ENCODE peak calls at places on chromosomes 7 and 10, in nine cellular contexts. F, V, S, D, E, C, R, I and W are unnamed samples.
A peak's percentile ranks its signal among the peaks of the same experiment; 100 is the strongest.

GRCh38 chr7:129468087-129468486 is 33.9 kb downstream of the STRIP2 start:
- DNase-seq in F (no peak), V (peak; percentile 83), S (no peak), D (no peak), E (peak; percentile 34), C (no peak), R (no peak), I (no peak), W (no peak)

GRCh38 chr10:89163265-89163995 is 43.7 kb downstream of the CH25H start:
- DNase-seq in F (no peak), V (peak; percentile 70), S (no peak), D (no peak), E (peak; percentile 43), C (no peak), R (no peak), I (peak; percentile 54), W (no peak)

GRCh38 chr10:119616879-119617580 is 20.3 kb upstream of the TIAL1 start:
- DNase-seq in F (no peak), V (peak; percentile 62), S (no peak), D (peak; percentile 51), E (peak; percentile 60), C (no peak), R (no peak), I (no peak), W (no peak)

GRCh38 chr7:116864084-116864483 is 1.7 kb downstream of the CAPZA2 start:
- DNase-seq in F (no peak), V (peak; percentile 50), S (no peak), D (no peak), E (no peak), C (peak; percentile 32), R (no peak), I (no peak), W (no peak)

GRCh38 chr10:100370976-100371706 is 24.1 kb downstream of the SCD start:
- DNase-seq in F (peak; percentile 90), V (peak; percentile 93), S (peak; percentile 40), D (peak; percentile 80), E (peak; percentile 87), C (no peak), R (no peak), I (peak; percentile 77), W (peak; percentile 49)

GRCh38 chr7:50552921-50553320 is 12.3 kb downstream of the DDC start:
- DNase-seq in F (no peak), V (peak; percentile 66), S (no peak), D (peak; percentile 57), E (peak; percentile 67), C (peak; percentile 29), R (no peak), I (no peak), W (no peak)

GRCh38 chr10:22674215-22674930 is 40.0 kb downstream of the PIP4K2A start:
- DNase-seq in F (no peak), V (peak; percentile 71), S (no peak), D (no peak), E (peak; percentile 33), C (no peak), R (no peak), I (no peak), W (no peak)

GRCh38 chr10:112792487-112793196 is 157.4 kb upstream of the TCF7L2 start:
- DNase-seq in F (no peak), V (peak; percentile 91), S (no peak), D (no peak), E (peak; percentile 61), C (no peak), R (no peak), I (peak; percentile 87), W (peak; percentile 7)

GRCh38 chr7:64574481-64575159 is 11.7 kb upstream of the ZNF680 start:
- DNase-seq in F (no peak), V (peak; percentile 67), S (no peak), D (peak; percentile 81), E (peak; percentile 69), C (no peak), R (peak; percentile 38), I (peak; percentile 47), W (no peak)

GRCh38 chr7:135386776-135387175 is 123.1 kb downstream of the CNOT4 start:
- DNase-seq in F (no peak), V (no peak), S (no peak), D (peak; percentile 37), E (no peak), C (no peak), R (no peak), I (no peak), W (no peak)

GRCh38 chr7:132779164-132779563 is 202.9 kb upstream of the PLXNA4 start:
- DNase-seq in F (no peak), V (no peak), S (no peak), D (no peak), E (no peak), C (no peak), R (no peak), I (no peak), W (no peak)

GRCh38 chr10:27801171-27801785 is 55.7 kb upstream of the MKX start:
- DNase-seq in F (peak; percentile 53), V (no peak), S (no peak), D (no peak), E (no peak), C (no peak), R (no peak), I (no peak), W (no peak)

GRCh38 chr10:133182190-133182589 is 22.2 kb downstream of the KNDC1 start:
- DNase-seq in F (no peak), V (no peak), S (no peak), D (no peak), E (no peak), C (no peak), R (no peak), I (no peak), W (no peak)

GRCh38 chr10:101778781-101779543 is 3.0 kb upstream of the FGF8 start:
- DNase-seq in F (peak; percentile 14), V (peak; percentile 60), S (no peak), D (peak; percentile 96), E (peak; percentile 49), C (no peak), R (peak; percentile 72), I (no peak), W (no peak)

GRCh38 chr10:124266468-124267230 is 152.1 kb downstream of the OAT start:
- DNase-seq in F (no peak), V (peak; percentile 28), S (no peak), D (no peak), E (peak; percentile 53), C (no peak), R (no peak), I (no peak), W (no peak)

GRCh38 chr10:98000346-98000745 is 30.1 kb downstream of the CRTAC1 start:
- DNase-seq in F (no peak), V (no peak), S (no peak), D (no peak), E (no peak), C (no peak), R (no peak), I (no peak), W (no peak)

GRCh38 chr10:13984647-13985155 is 346.0 kb downstream of the FRMD4A start:
- DNase-seq in F (no peak), V (peak; percentile 97), S (no peak), D (no peak), E (peak; percentile 99), C (peak; percentile 28), R (no peak), I (no peak), W (no peak)

GRCh38 chr7:87709258-87709657 is 81.1 kb downstream of the RUNDC3B start:
- DNase-seq in F (no peak), V (no peak), S (no peak), D (peak; percentile 63), E (no peak), C (no peak), R (no peak), I (no peak), W (no peak)

GRCh38 chr10:11018426-11018818 is 750 bp downstream of the CELF2 start:
- DNase-seq in F (no peak), V (peak; percentile 31), S (peak; percentile 13), D (peak; percentile 21), E (no peak), C (no peak), R (no peak), I (no peak), W (no peak)

GRCh38 chr7:53596230-53596629 is 560.8 kb downstream of the POM121L12 start:
- DNase-seq in F (no peak), V (no peak), S (no peak), D (peak; percentile 47), E (peak; percentile 3), C (peak; percentile 55), R (no peak), I (no peak), W (peak; percentile 15)

GRCh38 chr10:100368721-100369120 is 21.7 kb downstream of the SCD start:
- DNase-seq in F (no peak), V (no peak), S (no peak), D (no peak), E (no peak), C (no peak), R (no peak), I (no peak), W (no peak)

GRCh38 chr7:154304740-154305679 is 252.8 kb downstream of the DPP6 start:
- DNase-seq in F (no peak), V (no peak), S (no peak), D (no peak), E (no peak), C (no peak), R (no peak), I (no peak), W (no peak)

GRCh38 chr10:106612381-106612780 is 552.1 kb downstream of the SORCS1 start:
- DNase-seq in F (no peak), V (no peak), S (no peak), D (peak; percentile 11), E (no peak), C (no peak), R (no peak), I (no peak), W (no peak)

GRCh38 chr10:48564466-48565150 is 40.3 kb downstream of the ARHGAP22 start:
- DNase-seq in F (no peak), V (no peak), S (no peak), D (no peak), E (no peak), C (no peak), R (no peak), I (no peak), W (no peak)

GRCh38 chr10:580796-581195 is 108.7 kb downstream of the DIP2C start:
- DNase-seq in F (no peak), V (peak; percentile 97), S (no peak), D (no peak), E (peak; percentile 93), C (no peak), R (no peak), I (peak; percentile 18), W (no peak)

GRCh38 chr10:320787-321186 is 185.5 kb downstream of the ZMYND11 start:
- DNase-seq in F (no peak), V (no peak), S (no peak), D (no peak), E (no peak), C (no peak), R (no peak), I (no peak), W (no peak)

GRCh38 chr10:61621538-61622150 is 41.1 kb upstream of the CABCOCO1 start:
- DNase-seq in F (no peak), V (no peak), S (no peak), D (no peak), E (no peak), C (no peak), R (no peak), I (no peak), W (peak; percentile 20)

GRCh38 chr7:85897967-85898366 is 711.1 kb upstream of the SEMA3D start:
- DNase-seq in F (no peak), V (no peak), S (no peak), D (no peak), E (no peak), C (no peak), R (no peak), I (no peak), W (no peak)

GRCh38 chr10:118041316-118041715 is 5.4 kb downstream of the RAB11FIP2 start:
- DNase-seq in F (no peak), V (peak; percentile 61), S (no peak), D (no peak), E (peak; percentile 86), C (peak; percentile 87), R (no peak), I (no peak), W (no peak)

GRCh38 chr10:27612615-27613014 is 108.5 kb downstream of the RAB18 start:
- DNase-seq in F (no peak), V (no peak), S (no peak), D (no peak), E (no peak), C (no peak), R (no peak), I (no peak), W (no peak)

GRCh38 chr7:129698516-129699418 is 87.2 kb downstream of the NRF1 start:
- DNase-seq in F (no peak), V (no peak), S (no peak), D (peak; percentile 50), E (no peak), C (peak; percentile 16), R (no peak), I (no peak), W (no peak)